ENCODE peak calls at places on chromosomes 4 and X, in four cellular contexts. N, Y, X and Z are unnamed samples.

GRCh38 chrX:9355739-9356138 is 109.1 kb upstream of the TBL1X start:
- DNase-seq in N (no peak), X (no peak), Y (no peak), Z (no peak)

GRCh38 chrX:97685753-97686152 is 802.0 kb downstream of the RPA4 start:
- DNase-seq in Y (no peak), N (no peak), X (no peak), Z (no peak)

GRCh38 chrX:106707771-106708454 is 18.6 kb upstream of the RNF128 start:
- DNase-seq in Y (no peak), X (no peak), N (no peak), Z (peak; percentile 71)

GRCh38 chr4:476501-476900 is 22.5 kb downstream of the ZNF721 start:
- DNase-seq in N (no peak), X (no peak), Y (no peak), Z (no peak)

GRCh38 chr4:163649557-163650091 is 155.1 kb downstream of the TMA16 start:
- DNase-seq in Y (no peak), N (no peak), X (no peak), Z (peak; percentile 33)

GRCh38 chrX:13194291-13195103 is 125.4 kb downstream of the ATXN3L start:
- DNase-seq in Y (no peak), N (no peak), X (no peak), Z (no peak)

GRCh38 chr4:110442309-110442708 is 33.6 kb upstream of the ENPEP start:
- DNase-seq in N (no peak), X (no peak), Y (peak; percentile 46), Z (no peak)

GRCh38 chr4:7428261-7429068 is 6.3 kb downstream of the PSAPL1 start:
- DNase-seq in N (peak; percentile 19), X (no peak), Y (peak; percentile 79), Z (no peak)

GRCh38 chr4:48603366-48604003 is 113.4 kb downstream of the ZAR1 start:
- DNase-seq in N (no peak), X (no peak), Y (no peak), Z (no peak)

GRCh38 chr4:182752158-182752910 is 164.9 kb downstream of the DCTD start:
- DNase-seq in N (no peak), X (no peak), Y (no peak), Z (no peak)

GRCh38 chr4:127686656-127687055 is 43.5 kb upstream of the SLC25A31 start:
- DNase-seq in X (no peak), Y (no peak), N (no peak), Z (no peak)

GRCh38 chr4:114780205-114780604 is 181.6 kb downstream of the UGT8 start:
- DNase-seq in Y (peak; percentile 63), X (no peak), N (no peak), Z (no peak)

GRCh38 chrX:53073115-53073581 is 9.0 kb upstream of the TSPYL2 start:
- DNase-seq in X (no peak), Y (peak; percentile 55), N (no peak), Z (no peak)

GRCh38 chrX:132488819-132489255 is at the start of gene MBNL3:
- DNase-seq in N (peak; percentile 55), X (peak; percentile 43), Y (peak; percentile 83), Z (no peak)

GRCh38 chrX:132490086-132490419 is 1.2 kb upstream of the MBNL3 start:
- DNase-seq in N (no peak), Y (no peak), X (no peak), Z (no peak)

GRCh38 chrX:132491191-132491590 is 2.4 kb upstream of the MBNL3 start:
- DNase-seq in X (no peak), N (peak; percentile 33), Y (no peak), Z (no peak)

GRCh38 chrX:132489256-132490085 is 633 bp upstream of the MBNL3 start:
- DNase-seq in N (peak; percentile 71), X (peak; percentile 21), Y (peak; percentile 72), Z (no peak)

DNA sequence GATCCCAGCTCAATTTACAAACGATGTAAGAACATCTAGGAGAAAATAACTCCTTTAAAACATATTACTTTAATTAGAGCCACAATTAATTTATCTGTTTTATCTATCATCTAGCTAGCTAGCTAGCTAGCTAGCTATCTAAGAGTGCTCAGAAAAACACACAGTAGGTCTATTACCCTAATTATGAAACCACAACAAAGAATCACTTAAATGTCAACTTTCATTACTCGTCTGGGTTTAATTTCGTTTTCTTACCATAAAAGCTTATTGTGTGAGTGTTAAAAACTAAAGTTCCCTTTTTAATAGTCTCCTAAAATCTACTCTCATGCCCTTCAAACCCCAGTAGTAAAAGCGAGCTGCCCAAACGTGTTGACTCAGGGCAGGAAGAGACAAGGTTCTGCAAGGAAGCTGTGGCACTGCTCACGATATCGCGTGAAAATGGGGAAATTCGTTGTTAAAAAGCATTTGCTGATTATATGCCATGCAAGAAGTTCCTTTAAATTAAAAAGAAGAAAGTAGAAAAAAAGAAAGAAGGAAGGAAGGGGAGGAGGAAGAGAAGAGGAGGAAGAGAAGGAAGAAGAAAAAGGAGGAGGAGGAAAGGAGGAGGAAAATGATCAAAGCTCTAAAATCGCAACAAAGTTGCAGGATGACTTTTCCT is 617 bp downstream of the MBNL3 start:
- DNase-seq in X (peak; percentile 4), Y (no peak), N (peak; percentile 33), Z (no peak)
- H3K27ac ChIP-seq in X (peak overlapping the region; percentile 79), Y (no peak overlapping the region), N (peak overlapping the region; percentile 87), Z (peak overlapping the region; percentile 72)

DNA sequence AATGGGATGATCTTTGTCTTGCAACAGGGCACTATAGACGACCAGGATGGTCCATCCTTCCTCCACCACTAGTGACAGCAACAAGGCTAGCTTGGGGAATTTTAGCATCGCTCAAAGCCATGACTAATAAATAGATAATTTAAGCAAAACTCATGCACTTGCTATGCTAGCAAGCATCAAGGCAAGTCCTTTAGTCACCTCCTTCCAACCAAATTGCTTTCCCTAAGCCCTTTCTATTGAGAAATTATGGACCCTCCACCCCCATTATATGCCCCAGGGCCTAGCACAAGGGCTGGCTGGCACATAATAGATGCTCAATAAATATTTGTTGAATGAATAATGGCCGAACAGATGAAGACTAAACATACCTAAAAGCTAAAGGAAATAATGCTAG is 28.6 kb downstream of the SLC16A2 start:
- DNase-seq in N (no peak), Y (no peak), X (no peak), Z (peak; percentile 66)
- H3K27ac ChIP-seq in N (no peak overlapping the region), Y (no peak overlapping the region), X (no peak overlapping the region), Z (peak overlapping the region; percentile 95)

GRCh38 chr4:1752284-1753041 is 31.1 kb downstream of the TACC3 start:
- DNase-seq in Y (peak; percentile 78), N (peak; percentile 69), X (no peak), Z (no peak)
- H3K27ac ChIP-seq in Y (no peak overlapping the region), N (no peak overlapping the region), X (no peak overlapping the region), Z (peak overlapping the region; percentile 50)

DNA sequence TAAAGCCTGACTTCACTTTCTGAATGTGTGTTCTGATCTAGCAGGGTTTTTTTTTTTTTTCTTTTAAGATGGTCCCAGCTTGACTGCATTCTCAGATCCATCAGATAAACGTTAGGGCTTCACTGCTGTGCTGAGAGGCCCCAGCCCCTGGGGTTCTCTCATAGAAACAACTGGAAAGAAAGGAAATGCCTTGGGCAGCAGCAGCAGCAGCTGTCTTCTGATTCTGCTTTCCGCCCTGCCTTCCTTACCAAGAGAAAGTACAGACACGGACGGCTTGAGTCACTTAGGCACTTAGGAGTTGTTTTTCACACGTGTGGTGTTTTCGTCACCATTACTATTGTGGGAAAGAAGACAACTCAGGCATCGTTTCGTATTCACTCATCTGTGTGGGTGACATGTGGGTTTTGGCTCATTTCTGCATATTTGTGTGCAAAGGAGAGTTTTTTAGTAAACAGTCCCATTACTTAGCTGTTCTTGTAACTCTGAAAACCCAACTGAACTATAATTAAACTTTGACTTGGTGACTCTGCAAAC is 172.0 kb downstream of the PTTG2 start:
- DNase-seq in N (peak; percentile 52), Y (peak; percentile 55), X (peak; percentile 41), Z (peak; percentile 65)
- H3K27ac ChIP-seq in N (no peak overlapping the region), Y (peak overlapping the region; percentile 59), X (peak overlapping the region; percentile 64), Z (peak overlapping the region; percentile 33)

GRCh38 chrX:136143714-136144113 is 3.6 kb upstream of the FHL1 start:
- DNase-seq in Y (no peak), N (no peak), X (no peak), Z (no peak)

GRCh38 chrX:136146614-136147319 is 566 bp upstream of the FHL1 start:
- DNase-seq in Y (peak; percentile 57), N (no peak), X (no peak), Z (no peak)

GRCh38 chrX:136147320-136147901 is at the start of gene FHL1:
- DNase-seq in Y (peak; percentile 69), N (peak; percentile 40), X (peak; percentile 50), Z (no peak)

GRCh38 chrX:136147966-136148365 is 633 bp downstream of the FHL1 start:
- DNase-seq in X (no peak), N (no peak), Y (peak; percentile 57), Z (no peak)

DNA sequence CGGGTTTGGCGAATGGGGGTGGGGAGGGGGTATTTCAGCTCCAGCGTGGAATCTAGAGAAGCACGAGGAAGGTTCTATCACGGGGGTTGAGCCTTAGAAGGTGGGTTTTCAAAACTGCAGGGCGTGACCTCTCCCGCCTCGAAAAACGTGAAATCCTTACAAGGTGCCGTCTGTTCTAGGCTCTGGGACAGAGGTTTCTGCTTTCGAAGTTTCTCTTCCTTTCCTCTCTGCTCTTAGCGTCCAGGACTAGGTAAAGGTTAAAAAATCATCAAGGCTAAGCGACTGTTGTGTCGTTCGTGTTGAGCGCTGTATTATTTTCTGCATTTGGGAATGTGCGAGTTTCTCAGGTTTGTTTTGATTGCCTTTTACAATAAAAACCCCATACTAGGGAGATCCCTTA is 1.1 kb downstream of the FHL1 start:
- DNase-seq in N (no peak), Y (no peak), X (no peak), Z (no peak)
- H3K27ac ChIP-seq in N (peak overlapping the region; percentile 86), Y (no peak overlapping the region), X (no peak overlapping the region), Z (no peak overlapping the region)